ENCODE peak calls at places on chromosome 1, in four cellular contexts. V, U, D and T are unnamed samples.

GRCh38 chr1:3852091-3852490 is 4.9 kb downstream of the CEP104 start:
- DNase-seq in U (no peak), V (no peak), D (no peak), T (peak)

GRCh38 chr1:203934027-203934426 is 72.6 kb downstream of the SNRPE start:
- DNase-seq in D (no peak), U (no peak), V (no peak), T (no peak)

GRCh38 chr1:106659490-106660244 is 396.8 kb upstream of the PRMT6 start:
- DNase-seq in V (no peak), D (no peak), U (no peak), T (no peak)

GRCh38 chr1:215567491-215568286 is 585 bp downstream of the KCTD3 start:
- DNase-seq in U (peak), D (peak), V (peak), T (peak)

GRCh38 chr1:5980314-5981008 is 11.8 kb downstream of the NPHP4 start:
- DNase-seq in D (peak), V (peak), U (peak), T (peak)

GRCh38 chr1:154326546-154327465 is 1.5 kb downstream of the ATP8B2 start:
- DNase-seq in U (no peak), V (peak), D (no peak), T (peak)

GRCh38 chr1:79682478-79682877 is 675.9 kb upstream of the ADGRL4 start:
- DNase-seq in U (no peak), V (no peak), D (no peak), T (no peak)

GRCh38 chr1:30613188-30613587 is 110.2 kb downstream of the MATN1 start:
- DNase-seq in D (no peak), U (no peak), V (no peak), T (no peak)

GRCh38 chr1:30185809-30186208 is 537.6 kb downstream of the MATN1 start:
- DNase-seq in U (no peak), D (no peak), V (no peak), T (no peak)

GRCh38 chr1:183822081-183822611 is 17.2 kb downstream of the RGL1 start:
- DNase-seq in U (no peak), D (no peak), V (peak), T (peak)

GRCh38 chr1:95534985-95535384 is 301.0 kb downstream of the RWDD3 start:
- DNase-seq in V (no peak), D (no peak), U (no peak), T (no peak)

GRCh38 chr1:203278087-203278884 is 27.0 kb upstream of the BTG2 start:
- DNase-seq in U (no peak), V (peak), D (peak), T (peak)

GRCh38 chr1:185774384-185774783 is 40.2 kb downstream of the HMCN1 start:
- DNase-seq in U (no peak), D (no peak), V (no peak), T (no peak)

GRCh38 chr1:202029171-202029665 is 18.8 kb downstream of the ELF3 start:
- DNase-seq in D (no peak), V (peak), U (no peak), T (no peak)

GRCh38 chr1:149844650-149845255 is 54.6 kb upstream of the BOLA1 start:
- DNase-seq in U (no peak), D (no peak), V (no peak), T (no peak)

GRCh38 chr1:230426246-230427101 is at the start of gene PGBD5:
- DNase-seq in U (peak), D (peak), V (peak), T (peak)

GRCh38 chr1:209875510-209875909 is 47.7 kb downstream of the UTP25 start:
- DNase-seq in D (no peak), V (peak), U (peak), T (no peak)

GRCh38 chr1:2494323-2494693 is 18.2 kb downstream of the PLCH2 start:
- DNase-seq in D (no peak), U (no peak), V (peak), T (peak)

GRCh38 chr1:184889902-184890301 is 84.4 kb downstream of the NIBAN1 start:
- DNase-seq in V (peak), U (no peak), D (no peak), T (no peak)

GRCh38 chr1:157880621-157881020 is 39.0 kb upstream of the CD5L start:
- DNase-seq in V (no peak), U (no peak), D (no peak), T (no peak)

GRCh38 chr1:206513312-206514111 is 6.2 kb downstream of the RASSF5 start:
- DNase-seq in D (peak), V (peak), U (no peak), T (peak)

GRCh38 chr1:205810448-205811157 is 2.4 kb downstream of the SLC41A1 start:
- DNase-seq in U (peak), V (peak), D (no peak), T (no peak)

GRCh38 chr1:68010094-68010493 is 40.3 kb downstream of the DIRAS3 start:
- DNase-seq in V (peak), D (no peak), U (no peak), T (no peak)

GRCh38 chr1:42328916-42329496 is 6.0 kb downstream of the FOXJ3 start:
- DNase-seq in D (no peak), V (no peak), U (no peak), T (no peak)

GRCh38 chr1:162663589-162664030 is 31.3 kb downstream of the DDR2 start:
- DNase-seq in V (peak), D (no peak), U (no peak), T (peak)

GRCh38 chr1:54671985-54672608 is 30.5 kb downstream of the MROH7 start:
- DNase-seq in D (no peak), V (peak), U (peak), T (no peak)

GRCh38 chr1:54371038-54371935 is 34.9 kb downstream of the SSBP3 start:
- DNase-seq in U (no peak), D (no peak), V (no peak), T (no peak)

GRCh38 chr1:151443846-151444790 is 15.2 kb downstream of the POGZ start:
- DNase-seq in V (peak), U (peak), D (no peak), T (no peak)
- TF ChIP-seq CTCF in V (peak), U (peak), D (peak), T (peak)

GRCh38 chr1:38037481-38037939 is 9.1 kb downstream of the POU3F1 start:
- DNase-seq in D (no peak), U (peak), V (no peak), T (no peak)
- TF ChIP-seq CTCF in D (no peak), U (peak), V (peak), T (no peak)

GRCh38 chr1:109112056-109112651 is 1.8 kb upstream of the ELAPOR1 start:
- DNase-seq in V (peak), U (no peak), D (no peak), T (no peak)
- TF ChIP-seq CTCF in V (peak), U (no peak), D (no peak), T (no peak)

DNA sequence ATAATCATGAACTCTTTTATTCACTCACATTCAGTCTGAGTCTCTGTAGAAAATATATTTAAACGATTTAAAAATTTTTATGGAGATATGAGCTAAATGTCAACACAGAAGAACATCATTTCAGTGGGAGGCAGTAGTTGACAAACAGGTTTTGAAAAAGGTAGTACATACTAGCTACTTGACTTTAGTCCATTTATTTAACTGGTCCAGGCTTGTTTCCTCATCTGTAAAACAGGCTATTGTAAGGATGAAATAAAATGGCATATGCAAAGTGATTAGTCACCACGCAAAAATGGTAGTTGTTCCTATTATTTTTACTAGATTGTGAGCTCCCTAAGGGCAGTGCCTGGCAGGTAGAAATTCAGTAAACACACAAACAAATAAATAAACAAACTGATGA is 75.2 kb downstream of the NTPCR start:
- DNase-seq in V (peak), U (no peak), D (no peak), T (no peak)
- TF ChIP-seq CTCF in V (no peak), U (no peak), D (no peak), T (no peak)

DNA sequence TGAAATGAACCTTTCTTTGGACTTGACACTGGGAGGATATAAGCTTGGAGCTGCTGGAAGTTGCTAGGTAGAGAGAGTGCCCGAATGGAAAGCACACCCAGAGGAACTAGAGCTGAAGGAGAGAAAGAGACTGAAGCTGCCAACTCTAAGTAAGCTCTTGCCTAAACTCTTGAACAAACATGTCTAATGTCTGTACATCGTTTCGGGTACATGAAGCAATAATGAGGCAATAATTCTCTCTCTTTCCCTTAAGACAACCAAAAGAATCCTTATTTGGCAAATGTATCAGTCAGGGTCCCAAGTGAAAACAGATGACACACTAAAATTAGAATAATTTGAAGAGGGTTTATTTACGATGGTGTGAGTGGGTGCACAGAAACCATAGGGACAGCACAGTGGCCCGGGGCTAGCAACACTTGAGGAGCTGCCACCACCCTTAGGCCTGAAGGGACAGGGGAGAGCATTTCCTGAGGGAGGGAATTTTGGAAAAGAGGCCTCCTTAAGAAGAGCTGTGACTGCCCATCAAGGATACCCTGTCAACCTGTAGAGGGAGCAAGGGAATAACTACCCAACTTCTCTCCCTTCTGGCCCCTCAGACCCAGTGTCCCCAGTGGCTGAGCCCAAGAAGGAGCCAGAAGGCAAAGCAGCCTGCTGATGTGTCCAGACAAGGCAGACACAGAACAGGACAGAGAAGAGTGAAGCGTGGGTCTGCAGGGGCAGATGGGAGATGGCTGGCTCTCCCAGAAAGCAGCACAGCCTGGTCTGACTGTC is 36.1 kb upstream of the KHDRBS1 start:
- DNase-seq in U (peak), V (peak), D (peak), T (no peak)
- TF ChIP-seq CTCF in U (peak), V (peak), D (peak), T (no peak)

GRCh38 chr1:228004331-228004871 is 2.4 kb upstream of the WNT3A start:
- DNase-seq in V (peak), D (peak), U (no peak), T (peak)
- TF ChIP-seq CTCF in V (peak), D (peak), U (peak), T (no peak)

GRCh38 chr1:216600730-216601426 is 122.4 kb downstream of the ESRRG start:
- DNase-seq in U (peak), V (peak), D (peak), T (peak)
- TF ChIP-seq CTCF in U (no peak), V (peak), D (peak), T (peak)